ENCODE peak calls at places on chromosomes 12 and 14, in seven cellular contexts. D is tibial nerve, U is dorsolateral prefrontal cortex, F is omental fat pad, O is GM12865, M is colonic mucosa, Y is AG09309. P is an unnamed sample.

GRCh38 chr14:99035712-99036593 is 236.0 kb downstream of the BCL11B start:
- DNase-seq in D (peak), U (no peak), F (peak), O (no peak), M (peak), Y (peak), P (no peak)

GRCh38 chr12:31890295-31891285 is 68.6 kb upstream of the RESF1 start:
- DNase-seq in D (no peak), U (no peak), F (no peak), O (peak), M (no peak), Y (no peak), P (peak)

GRCh38 chr12:94707892-94708291 is 57.5 kb upstream of the TMCC3 start:
- DNase-seq in D (peak), U (no peak), F (no peak), O (no peak), M (peak), Y (no peak), P (no peak)

GRCh38 chr12:113049976-113050742 is 6.4 kb upstream of the DTX1 start:
- DNase-seq in D (no peak), U (no peak), F (no peak), O (peak), M (no peak), Y (no peak), P (peak)

GRCh38 chr14:103243764-103244737 is 90.0 kb upstream of the EIF5 start:
- DNase-seq in D (no peak), U (no peak), F (no peak), O (no peak), M (no peak), Y (no peak), P (no peak)

GRCh38 chr14:75442642-75443041 is 14.8 kb downstream of the JDP2 start:
- DNase-seq in D (no peak), U (no peak), F (no peak), O (no peak), M (no peak), Y (peak), P (no peak)

GRCh38 chr12:74408601-74409166 is 129.0 kb upstream of the ATXN7L3B start:
- DNase-seq in D (no peak), U (no peak), F (no peak), O (no peak), M (no peak), Y (no peak), P (no peak)

GRCh38 chr14:43535231-43535838 is 971.7 kb downstream of the FSCB start:
- DNase-seq in D (no peak), U (no peak), F (no peak), O (no peak), M (no peak), Y (no peak), P (no peak)

GRCh38 chr14:67268456-67269115 is 27.4 kb downstream of the PALS1 start:
- DNase-seq in D (no peak), U (no peak), F (no peak), O (no peak), M (no peak), Y (no peak), P (no peak)

GRCh38 chr12:53625373-53625945 is 723 bp downstream of the ATF7 start:
- DNase-seq in D (no peak), U (no peak), F (no peak), O (no peak), M (no peak), Y (no peak), P (no peak)

GRCh38 chr12:101653503-101653902 is 43.9 kb upstream of the CHPT1 start:
- DNase-seq in D (no peak), U (no peak), F (no peak), O (no peak), M (peak), Y (no peak), P (no peak)

GRCh38 chr14:95388699-95389098 is 69.0 kb upstream of the CLMN start:
- DNase-seq in D (no peak), U (no peak), F (no peak), O (no peak), M (no peak), Y (no peak), P (no peak)

GRCh38 chr12:93080994-93081809 is 152.1 kb upstream of the EEA1 start:
- DNase-seq in D (no peak), U (no peak), F (no peak), O (no peak), M (no peak), Y (no peak), P (no peak)

GRCh38 chr12:30219047-30219446 is 435.3 kb upstream of the TMTC1 start:
- DNase-seq in D (no peak), U (no peak), F (no peak), O (no peak), M (no peak), Y (no peak), P (no peak)

GRCh38 chr12:57621497-57622292 is 10.5 kb downstream of the ARHGEF25 start:
- DNase-seq in D (peak), U (no peak), F (peak), O (peak), M (peak), Y (no peak), P (peak)

GRCh38 chr12:49093746-49094103 is 876 bp downstream of the DHH start:
- DNase-seq in D (no peak), U (no peak), F (no peak), O (no peak), M (no peak), Y (no peak), P (no peak)

GRCh38 chr14:20711275-20712069 is 22.9 kb downstream of the ANG start:
- DNase-seq in D (no peak), U (no peak), F (no peak), O (no peak), M (no peak), Y (no peak), P (no peak)

GRCh38 chr14:26286806-26287205 is 311.0 kb downstream of the NOVA1 start:
- DNase-seq in D (no peak), U (no peak), F (no peak), O (no peak), M (no peak), Y (no peak), P (no peak)

GRCh38 chr14:101500061-101500460 is 61.2 kb upstream of the DIO3 start:
- DNase-seq in D (no peak), U (no peak), F (no peak), O (no peak), M (no peak), Y (no peak), P (no peak)

GRCh38 chr14:60051690-60052324 is 39.9 kb upstream of the PCNX4 start:
- DNase-seq in D (no peak), U (no peak), F (no peak), O (peak), M (no peak), Y (peak), P (no peak)

GRCh38 chr12:85448548-85449139 is 168.6 kb downstream of the ALX1 start:
- DNase-seq in D (no peak), U (no peak), F (no peak), O (no peak), M (no peak), Y (no peak), P (no peak)

GRCh38 chr14:97101561-97101960 is 304.4 kb downstream of the VRK1 start:
- DNase-seq in D (no peak), U (no peak), F (no peak), O (no peak), M (no peak), Y (no peak), P (no peak)

GRCh38 chr14:65281991-65282908 is 130.3 kb upstream of the FUT8 start:
- DNase-seq in D (no peak), U (peak), F (no peak), O (peak), M (no peak), Y (peak), P (peak)

GRCh38 chr14:32756775-32757174 is 181.9 kb upstream of the NPAS3 start:
- DNase-seq in D (no peak), U (no peak), F (no peak), O (no peak), M (no peak), Y (no peak), P (no peak)

GRCh38 chr12:42097971-42098370 is 46.7 kb downstream of the GXYLT1 start:
- DNase-seq in D (no peak), U (no peak), F (no peak), O (peak), M (no peak), Y (no peak), P (peak)

GRCh38 chr12:77104281-77104680 is 38.9 kb upstream of the E2F7 start:
- DNase-seq in D (no peak), U (no peak), F (no peak), O (no peak), M (no peak), Y (no peak), P (no peak)

GRCh38 chr12:49874142-49874897 is 29.4 kb downstream of the FAIM2 start:
- DNase-seq in D (no peak), U (no peak), F (no peak), O (no peak), M (no peak), Y (no peak), P (no peak)

GRCh38 chr14:72710212-72710611 is 183.7 kb downstream of the DPF3 start:
- DNase-seq in D (no peak), U (no peak), F (no peak), O (no peak), M (no peak), Y (peak), P (no peak)

GRCh38 chr12:7884687-7885086 is 12.0 kb upstream of the SLC2A14 start:
- DNase-seq in D (no peak), U (no peak), F (no peak), O (no peak), M (no peak), Y (no peak), P (no peak)

GRCh38 chr12:96034631-96035282 is 630 bp downstream of the LTA4H start:
- DNase-seq in D (peak), U (no peak), F (no peak), O (no peak), M (peak), Y (no peak), P (no peak)

GRCh38 chr12:116547955-116548471 is 11.2 kb upstream of the MAP1LC3B2 start:
- DNase-seq in D (no peak), U (no peak), F (no peak), O (peak), M (no peak), Y (no peak), P (peak)

GRCh38 chr12:120376416-120376815 is 7.5 kb upstream of the MSI1 start:
- DNase-seq in D (no peak), U (no peak), F (no peak), O (no peak), M (no peak), Y (no peak), P (no peak)

GRCh38 chr12:79454338-79454777 is 236.4 kb downstream of the PAWR start:
- DNase-seq in D (no peak), U (no peak), F (no peak), O (no peak), M (no peak), Y (no peak), P (no peak)

GRCh38 chr14:50055461-50056228 is 60.7 kb downstream of the VCPKMT start:
- DNase-seq in D (no peak), U (no peak), F (no peak), O (no peak), M (no peak), Y (no peak), P (no peak)

GRCh38 chr14:99581960-99582359 is 22.0 kb downstream of the CCDC85C start:
- DNase-seq in D (no peak), U (no peak), F (no peak), O (no peak), M (no peak), Y (no peak), P (no peak)

GRCh38 chr12:5096241-5096880 is 52.7 kb downstream of the KCNA5 start:
- DNase-seq in D (no peak), U (no peak), F (no peak), O (no peak), M (no peak), Y (peak), P (no peak)

GRCh38 chr14:55451398-55451797 is 11.0 kb upstream of the TBPL2 start:
- DNase-seq in D (no peak), U (no peak), F (no peak), O (no peak), M (no peak), Y (no peak), P (no peak)

GRCh38 chr14:102052522-102052921 is 34.3 kb downstream of the HSP90AA1 start:
- DNase-seq in D (no peak), U (no peak), F (no peak), O (no peak), M (no peak), Y (no peak), P (no peak)

GRCh38 chr14:89507926-89508460 is 91.0 kb upstream of the FOXN3 start:
- DNase-seq in D (no peak), U (no peak), F (no peak), O (no peak), M (no peak), Y (no peak), P (no peak)

GRCh38 chr14:89365071-89365801 is 51.8 kb downstream of the FOXN3 start:
- DNase-seq in D (no peak), U (no peak), F (no peak), O (peak), M (peak), Y (no peak), P (peak)

GRCh38 chr12:3197131-3197818 is 120.1 kb downstream of the TSPAN9 start:
- DNase-seq in D (no peak), U (no peak), F (no peak), O (no peak), M (no peak), Y (no peak), P (no peak)
- TF ChIP-seq CTCF in D (no peak), U (no peak), F (no peak), O (no peak), M (no peak), Y (no peak), P (no peak)

DNA sequence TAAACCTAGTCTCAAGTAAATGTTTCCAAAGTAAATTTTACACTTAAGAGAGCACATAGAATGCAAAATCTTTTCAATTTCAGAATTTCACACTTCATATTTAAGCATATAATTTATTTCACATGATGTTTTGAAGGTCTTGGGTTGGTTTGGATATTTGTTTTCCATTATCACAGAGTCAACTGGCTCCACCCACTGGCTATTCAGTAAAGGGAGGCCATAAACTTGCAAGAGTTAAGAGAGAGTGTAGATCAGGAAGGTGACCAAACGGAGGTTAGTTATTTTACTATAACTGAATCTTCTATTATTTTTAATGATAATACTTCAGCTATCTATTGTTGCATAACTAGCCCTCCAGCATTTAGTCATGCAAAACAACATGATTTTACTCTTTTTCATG is 6.2 kb upstream of the CPNE8 start:
- DNase-seq in D (no peak), U (no peak), F (no peak), O (no peak), M (no peak), Y (no peak), P (peak)
- TF ChIP-seq CTCF in D (no peak), U (no peak), F (no peak), O (peak), M (peak), Y (peak), P (no peak)

GRCh38 chr14:92600318-92601053 is 86.9 kb downstream of the RIN3 start:
- DNase-seq in D (no peak), U (no peak), F (no peak), O (peak), M (no peak), Y (peak), P (no peak)
- TF ChIP-seq CTCF in D (no peak), U (no peak), F (no peak), O (no peak), M (no peak), Y (peak), P (no peak)

GRCh38 chr12:12008232-12008850 is 62.4 kb upstream of the BCL2L14 start:
- DNase-seq in D (no peak), U (no peak), F (no peak), O (peak), M (no peak), Y (no peak), P (no peak)
- TF ChIP-seq CTCF in D (no peak), U (no peak), F (no peak), O (peak), M (peak), Y (peak), P (peak)

GRCh38 chr12:40586823-40587222 is 105.4 kb upstream of the CNTN1 start:
- DNase-seq in D (no peak), U (no peak), F (no peak), O (no peak), M (no peak), Y (no peak), P (no peak)

GRCh38 chr12:40581889-40582288 is 110.3 kb upstream of the CNTN1 start:
- DNase-seq in D (no peak), U (no peak), F (no peak), O (no peak), M (no peak), Y (no peak), P (no peak)

GRCh38 chr12:40587416-40587815 is 104.8 kb upstream of the CNTN1 start:
- DNase-seq in D (no peak), U (no peak), F (no peak), O (no peak), M (no peak), Y (no peak), P (no peak)

GRCh38 chr12:40583743-40584142 is 108.5 kb upstream of the CNTN1 start:
- DNase-seq in D (no peak), U (no peak), F (no peak), O (no peak), M (no peak), Y (no peak), P (no peak)

GRCh38 chr12:40584763-40585162 is 107.5 kb upstream of the CNTN1 start:
- DNase-seq in D (no peak), U (no peak), F (no peak), O (no peak), M (no peak), Y (no peak), P (no peak)
- TF ChIP-seq CTCF in D (no peak), U (no peak), F (no peak), O (no peak), M (no peak), Y (no peak), P (no peak)

GRCh38 chr12:402127-402456 is 648 bp downstream of the CCDC77 start:
- DNase-seq in D (no peak), U (no peak), F (no peak), O (peak), M (peak), Y (no peak), P (no peak)
- TF ChIP-seq CTCF in D (no peak), U (no peak), F (no peak), O (no peak), M (no peak), Y (peak), P (no peak)

DNA sequence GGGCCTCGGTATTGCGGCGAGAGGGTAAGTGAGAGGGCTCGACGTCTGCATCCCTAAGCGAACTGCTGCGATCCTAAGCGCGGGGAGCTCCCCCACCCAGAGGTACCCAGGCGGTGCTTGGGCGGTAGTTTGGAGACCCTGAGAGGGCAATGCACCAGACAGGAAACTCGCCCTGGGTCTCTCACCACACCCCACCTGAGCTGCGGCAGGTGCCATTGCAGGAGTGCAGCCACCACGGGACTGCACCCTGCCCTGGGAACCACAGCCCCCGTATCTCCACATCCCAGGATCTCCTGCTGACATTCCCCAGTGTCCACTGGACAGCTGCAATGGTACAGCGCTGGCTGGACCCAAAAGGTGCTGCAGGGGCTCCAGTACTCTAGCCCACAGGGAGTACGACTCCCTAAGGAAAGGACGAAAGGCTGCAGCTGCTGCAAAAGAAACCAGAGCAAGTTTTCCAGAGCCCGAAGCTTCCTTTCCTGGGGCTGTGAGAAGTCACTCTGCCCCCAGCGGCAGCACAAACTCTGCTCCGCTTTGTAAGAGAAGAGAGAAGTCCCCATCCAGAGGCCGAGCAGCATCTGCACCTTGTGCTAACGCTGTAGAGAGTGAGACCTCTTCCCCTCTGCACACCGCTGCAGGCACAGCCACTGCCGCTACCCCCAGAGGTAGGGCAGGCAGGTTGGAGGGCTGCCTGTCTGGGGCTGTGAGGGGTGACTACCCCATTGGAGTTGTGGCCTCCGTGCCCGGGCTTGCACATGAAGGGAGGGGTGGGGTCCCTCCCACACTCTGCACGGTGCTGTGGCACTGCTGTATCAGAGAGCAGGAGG is 31.1 kb upstream of the MON2 start:
- DNase-seq in D (peak), U (peak), F (no peak), O (peak), M (peak), Y (peak), P (peak)
- TF ChIP-seq CTCF in D (no peak), U (peak), F (no peak), O (peak), M (peak), Y (peak), P (no peak)

GRCh38 chr14:104774453-104775072 is 21.0 kb downstream of the AKT1 start:
- DNase-seq in D (no peak), U (no peak), F (no peak), O (no peak), M (no peak), Y (no peak), P (no peak)

GRCh38 chr14:104775073-104775489 is 20.5 kb downstream of the AKT1 start:
- DNase-seq in D (no peak), U (no peak), F (no peak), O (no peak), M (no peak), Y (no peak), P (no peak)

GRCh38 chr14:104771918-104772706 is 19.2 kb downstream of the SIVA1 start:
- DNase-seq in D (no peak), U (no peak), F (no peak), O (no peak), M (peak), Y (no peak), P (no peak)

GRCh38 chr14:104772707-104773504 is 20.0 kb downstream of the SIVA1 start:
- DNase-seq in D (no peak), U (no peak), F (no peak), O (no peak), M (no peak), Y (no peak), P (no peak)

GRCh38 chr14:104773505-104774452 is 20.8 kb downstream of the SIVA1 start:
- DNase-seq in D (no peak), U (no peak), F (no peak), O (no peak), M (no peak), Y (no peak), P (no peak)
- TF ChIP-seq CTCF in D (no peak), U (no peak), F (no peak), O (no peak), M (no peak), Y (no peak), P (no peak)

GRCh38 chr12:67942704-67943103 is 46.5 kb upstream of the IFNG-AS1 start:
- DNase-seq in D (no peak), U (no peak), F (no peak), O (no peak), M (no peak), Y (no peak), P (no peak)
- TF ChIP-seq CTCF in D (no peak), U (no peak), F (no peak), O (no peak), M (no peak), Y (no peak), P (no peak)

GRCh38 chr12:109256011-109256410 is 53.1 kb downstream of the FOXN4 start:
- DNase-seq in D (no peak), U (no peak), F (no peak), O (no peak), M (no peak), Y (no peak), P (no peak)

GRCh38 chr12:109252799-109253198 is 56.3 kb downstream of the FOXN4 start:
- DNase-seq in D (no peak), U (no peak), F (no peak), O (no peak), M (no peak), Y (no peak), P (no peak)

GRCh38 chr12:109258201-109258600 is 50.9 kb downstream of the FOXN4 start:
- DNase-seq in D (no peak), U (no peak), F (no peak), O (no peak), M (no peak), Y (no peak), P (no peak)

GRCh38 chr12:109253913-109254544 is 55.1 kb downstream of the FOXN4 start:
- DNase-seq in D (no peak), U (no peak), F (no peak), O (no peak), M (no peak), Y (no peak), P (no peak)

GRCh38 chr12:109255377-109255776 is 53.7 kb downstream of the FOXN4 start:
- DNase-seq in D (no peak), U (no peak), F (no peak), O (peak), M (no peak), Y (no peak), P (no peak)
- TF ChIP-seq CTCF in D (no peak), U (no peak), F (no peak), O (no peak), M (no peak), Y (peak), P (no peak)

P was measured in GM20000.